ENCODE peak calls at places on chromosomes 12 and 14, in nine cellular contexts. C is tibial nerve, R is transverse colon, U is A549, I is HepG2, E is ovary, Q is SK-N-SH, D is sigmoid colon, T is GM12878. Y is an unnamed sample.

GRCh38 chr14:63993992-63994391 is 141.2 kb downstream of the SYNE2 start:
- DNase-seq in C (no peak), R (no peak), U (no peak), I (no peak), E (no peak), Q (peak), D (no peak), T (no peak), Y (no peak)

GRCh38 chr12:114769634-114770033 is 85.7 kb upstream of the TBX3 start:
- DNase-seq in C (no peak), R (no peak), U (no peak), I (peak), E (no peak), Q (no peak), D (no peak), T (no peak), Y (no peak)

GRCh38 chr14:56810850-56811595 is 744 bp upstream of the OTX2 start:
- DNase-seq in C (no peak), R (no peak), U (no peak), I (no peak), E (no peak), Q (no peak), D (no peak), T (no peak), Y (no peak)

GRCh38 chr14:67571275-67571990 is 28.6 kb downstream of the PIGH start:
- DNase-seq in C (peak), R (peak), U (peak), I (peak), E (peak), Q (peak), D (peak), T (no peak), Y (peak)

GRCh38 chr14:93960108-93960475 is 16.3 kb downstream of the ASB2 start:
- DNase-seq in C (no peak), R (no peak), U (no peak), I (no peak), E (no peak), Q (no peak), D (no peak), T (no peak), Y (no peak)

GRCh38 chr12:54411398-54412241 is 7.4 kb downstream of the ITGA5 start:
- DNase-seq in C (peak), R (peak), U (no peak), I (no peak), E (no peak), Q (no peak), D (peak), T (no peak), Y (peak)

GRCh38 chr14:91835920-91836843 is 31.2 kb downstream of the TC2N start:
- DNase-seq in C (no peak), R (peak), U (peak), I (no peak), E (peak), Q (peak), D (peak), T (no peak), Y (peak)

GRCh38 chr12:100987552-100988277 is 193.1 kb downstream of the ANO4 start:
- DNase-seq in C (no peak), R (no peak), U (peak), I (peak), E (peak), Q (peak), D (no peak), T (peak), Y (no peak)

GRCh38 chr12:65685514-65685913 is 138.8 kb upstream of the HMGA2 start:
- DNase-seq in C (no peak), R (no peak), U (no peak), I (peak), E (no peak), Q (peak), D (no peak), T (no peak), Y (no peak)

GRCh38 chr14:81343166-81343565 is 57.0 kb downstream of the STON2 start:
- DNase-seq in C (no peak), R (no peak), U (no peak), I (no peak), E (no peak), Q (no peak), D (no peak), T (no peak), Y (no peak)

GRCh38 chr14:26841920-26842741 is 244.3 kb upstream of the NOVA1 start:
- DNase-seq in C (peak), R (peak), U (peak), I (peak), E (peak), Q (no peak), D (peak), T (no peak), Y (peak)

GRCh38 chr12:87157791-87158190 is 871.4 kb downstream of the C12orf50 start:
- DNase-seq in C (no peak), R (no peak), U (peak), I (no peak), E (no peak), Q (no peak), D (no peak), T (no peak), Y (no peak)
- TF ChIP-seq EP300 in C (no peak), R (no peak), U (no peak), I (no peak), E (no peak), Q (peak), D (no peak), T (no peak), Y (no peak)

GRCh38 chr12:53053223-53054111 is 3.6 kb downstream of the TNS2 start:
- DNase-seq in C (no peak), R (peak), U (no peak), I (peak), E (peak), Q (no peak), D (peak), T (no peak), Y (peak)

GRCh38 chr12:53051058-53051880 is 1.4 kb downstream of the TNS2 start:
- DNase-seq in C (peak), R (peak), U (no peak), I (peak), E (peak), Q (no peak), D (peak), T (no peak), Y (peak)

GRCh38 chr12:53054112-53054878 is 4.4 kb downstream of the TNS2 start:
- DNase-seq in C (peak), R (peak), U (peak), I (peak), E (peak), Q (peak), D (peak), T (peak), Y (peak)

GRCh38 chr12:53051881-53052412 is 2.1 kb downstream of the TNS2 start:
- DNase-seq in C (no peak), R (no peak), U (no peak), I (no peak), E (no peak), Q (no peak), D (peak), T (no peak), Y (no peak)

GRCh38 chr12:53052419-53053222 is 2.8 kb downstream of the TNS2 start:
- DNase-seq in C (peak), R (peak), U (no peak), I (no peak), E (peak), Q (no peak), D (peak), T (no peak), Y (peak)
- H3K4me3 ChIP-seq in C (peak), R (peak), U (peak), I (no peak), E (peak), Q (peak), D (peak), T (no peak), Y (peak)

GRCh38 chr12:29053567-29053966 is 95.5 kb upstream of the FAR2 start:
- DNase-seq in C (no peak), R (no peak), U (no peak), I (no peak), E (no peak), Q (no peak), D (no peak), T (no peak), Y (no peak)
- TF ChIP-seq EP300 in C (no peak), R (no peak), U (no peak), I (no peak), E (no peak), Q (no peak), D (no peak), T (no peak), Y (no peak)

GRCh38 chr12:121038861-121039654 is at the start of gene OASL:
- DNase-seq in C (peak), R (peak), U (peak), I (no peak), E (no peak), Q (peak), D (no peak), T (peak), Y (peak)
- H3K4me3 ChIP-seq in C (peak), R (peak), U (peak), I (peak), E (peak), Q (peak), D (peak), T (peak), Y (peak)

GRCh38 chr12:77847060-77847541 is 16.4 kb downstream of the NAV3 start:
- DNase-seq in C (no peak), R (no peak), U (no peak), I (no peak), E (no peak), Q (no peak), D (no peak), T (peak), Y (no peak)

GRCh38 chr12:77842430-77842829 is 11.7 kb downstream of the NAV3 start:
- DNase-seq in C (no peak), R (no peak), U (no peak), I (peak), E (no peak), Q (no peak), D (no peak), T (no peak), Y (no peak)

GRCh38 chr12:77845831-77846230 is 15.1 kb downstream of the NAV3 start:
- DNase-seq in C (no peak), R (no peak), U (no peak), I (no peak), E (no peak), Q (no peak), D (no peak), T (no peak), Y (no peak)

GRCh38 chr12:77837876-77838291 is 7.2 kb downstream of the NAV3 start:
- DNase-seq in C (no peak), R (no peak), U (no peak), I (no peak), E (peak), Q (no peak), D (no peak), T (no peak), Y (no peak)

DNA sequence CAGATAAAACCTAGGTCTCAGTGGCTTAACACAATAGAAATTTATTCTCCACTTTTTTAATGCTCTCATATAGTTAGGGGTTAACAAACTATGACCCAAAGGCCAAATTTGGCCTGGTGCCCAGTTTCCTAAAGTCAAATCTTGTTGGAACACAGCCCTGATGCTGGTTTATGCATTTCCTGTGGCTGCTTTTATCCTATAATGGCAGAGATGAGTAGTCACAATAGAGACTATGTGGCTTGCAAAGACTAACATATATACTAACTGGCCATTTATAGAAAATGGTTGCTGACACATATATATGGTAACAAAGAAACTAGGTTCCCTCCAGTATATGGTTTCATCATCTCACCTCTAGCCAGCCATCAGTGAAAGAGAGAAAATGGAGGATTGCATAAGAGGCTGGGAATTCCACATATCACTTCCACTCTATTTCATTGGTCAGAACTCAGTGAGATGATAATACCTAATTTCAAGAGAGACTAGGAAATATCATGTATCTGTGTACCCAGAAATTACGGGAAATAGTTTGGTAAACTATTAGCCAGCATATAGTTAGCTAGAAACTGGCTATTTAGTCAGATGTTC is 10.9 kb downstream of the NAV3 start:
- DNase-seq in C (no peak), R (no peak), U (no peak), I (no peak), E (no peak), Q (no peak), D (no peak), T (no peak), Y (peak)
- TF ChIP-seq EP300 in C (no peak), R (no peak), U (no peak), I (no peak), E (no peak), Q (no peak), D (no peak), T (no peak), Y (no peak)

GRCh38 chr12:108858399-108859074 is 1.2 kb upstream of the SSH1 start:
- DNase-seq in C (peak), R (no peak), U (no peak), I (no peak), E (peak), Q (no peak), D (peak), T (no peak), Y (no peak)
- H3K4me3 ChIP-seq in C (peak), R (peak), U (no peak), I (peak), E (peak), Q (no peak), D (peak), T (peak), Y (peak)

GRCh38 chr12:117280019-117280680 is 81.3 kb downstream of the NOS1 start:
- DNase-seq in C (no peak), R (no peak), U (no peak), I (no peak), E (no peak), Q (no peak), D (no peak), T (no peak), Y (no peak)

GRCh38 chr12:117282490-117282889 is 78.9 kb downstream of the NOS1 start:
- DNase-seq in C (no peak), R (no peak), U (no peak), I (no peak), E (no peak), Q (no peak), D (no peak), T (no peak), Y (no peak)

GRCh38 chr12:117279606-117280005 is 81.8 kb downstream of the NOS1 start:
- DNase-seq in C (no peak), R (no peak), U (no peak), I (no peak), E (no peak), Q (no peak), D (no peak), T (no peak), Y (no peak)

DNA sequence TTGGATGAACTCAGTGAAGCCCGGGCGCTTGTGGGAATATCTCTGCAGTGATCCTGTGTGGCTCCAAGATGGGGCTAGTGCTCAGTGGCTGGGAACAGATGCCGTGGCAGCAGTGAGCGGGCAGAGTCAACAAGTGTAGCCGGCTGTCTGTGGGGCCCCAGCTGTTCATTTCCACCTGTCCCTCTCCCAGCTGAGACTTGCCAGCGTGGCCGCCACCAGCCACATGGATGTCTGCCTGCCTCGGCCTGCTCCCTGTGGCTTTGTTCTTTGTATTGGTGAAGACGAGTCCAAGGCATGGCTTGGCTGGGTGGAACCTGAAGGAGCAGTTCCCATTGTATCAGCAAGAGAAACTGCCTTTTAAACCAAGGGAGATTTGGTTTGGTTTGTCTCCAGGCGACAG is 77.3 kb downstream of the NOS1 start:
- DNase-seq in C (no peak), R (no peak), U (no peak), I (no peak), E (no peak), Q (no peak), D (no peak), T (no peak), Y (no peak)
- TF ChIP-seq EP300 in C (no peak), R (no peak), U (no peak), I (no peak), E (no peak), Q (no peak), D (no peak), T (no peak), Y (no peak)

Y was measured in stomach.